ENCODE peak calls at places on chromosomes 1 and 21, in eight cellular contexts. One of them, this sample, is unnamed.
A peak's percentile ranks its signal among the peaks of the same experiment; 100 is the strongest.

GRCh38 chr1:35112668-35113067 is 33.5 kb downstream of the ZMYM1 start:
- DNase-seq in A549: no peak
- DNase-seq in HCT116: no peak
- DNase-seq in endothelial cell of umbilical vein: peak; percentile 9
- DNase-seq in K562: no peak
- DNase-seq in GM12878: no peak
- DNase-seq in H1: no peak
- DNase-seq in HepG2: no peak
- DNase-seq in this sample: no peak

GRCh38 chr1:206693592-206693991 is 8.9 kb downstream of the MAPKAPK2 start:
- DNase-seq in A549: no peak
- DNase-seq in HCT116: no peak
- DNase-seq in endothelial cell of umbilical vein: no peak
- DNase-seq in K562: no peak
- DNase-seq in GM12878: no peak
- DNase-seq in H1: no peak
- DNase-seq in HepG2: no peak
- DNase-seq in this sample: no peak

GRCh38 chr1:115794976-115795375 is 26.5 kb upstream of the CASQ2 start:
- DNase-seq in A549: no peak
- DNase-seq in HCT116: no peak
- DNase-seq in endothelial cell of umbilical vein: no peak
- DNase-seq in K562: no peak
- DNase-seq in GM12878: no peak
- DNase-seq in H1: no peak
- DNase-seq in HepG2: no peak
- DNase-seq in this sample: no peak

GRCh38 chr1:37958690-37959089 is 11.8 kb upstream of the INPP5B start:
- DNase-seq in A549: no peak
- DNase-seq in HCT116: no peak
- DNase-seq in endothelial cell of umbilical vein: no peak
- DNase-seq in K562: no peak
- DNase-seq in GM12878: no peak
- DNase-seq in H1: no peak
- DNase-seq in HepG2: no peak
- DNase-seq in this sample: no peak

GRCh38 chr1:222815367-222815765 is 527 bp downstream of the DISP1 start:
- DNase-seq in A549: peak; percentile 60
- DNase-seq in HCT116: no peak
- DNase-seq in endothelial cell of umbilical vein: no peak
- DNase-seq in K562: peak; percentile 20
- DNase-seq in GM12878: no peak
- DNase-seq in H1: no peak
- DNase-seq in HepG2: no peak
- DNase-seq in this sample: no peak

GRCh38 chr1:222038971-222039370 is 297.1 kb upstream of the DUSP10 start:
- DNase-seq in A549: no peak
- DNase-seq in HCT116: no peak
- DNase-seq in endothelial cell of umbilical vein: no peak
- DNase-seq in K562: no peak
- DNase-seq in GM12878: no peak
- DNase-seq in H1: no peak
- DNase-seq in HepG2: no peak
- DNase-seq in this sample: no peak

GRCh38 chr1:170590921-170591705 is 59.1 kb downstream of the GORAB start:
- DNase-seq in A549: no peak
- DNase-seq in HCT116: no peak
- DNase-seq in endothelial cell of umbilical vein: no peak
- DNase-seq in K562: no peak
- DNase-seq in GM12878: no peak
- DNase-seq in H1: no peak
- DNase-seq in HepG2: no peak
- DNase-seq in this sample: no peak

GRCh38 chr1:211349730-211350129 is 23.1 kb downstream of the TRAF5 start:
- DNase-seq in A549: no peak
- DNase-seq in HCT116: no peak
- DNase-seq in endothelial cell of umbilical vein: no peak
- DNase-seq in K562: no peak
- DNase-seq in GM12878: no peak
- DNase-seq in H1: no peak
- DNase-seq in HepG2: no peak
- DNase-seq in this sample: no peak

GRCh38 chr1:7551442-7551841 is 219.7 kb upstream of the VAMP3 start:
- DNase-seq in A549: no peak
- DNase-seq in HCT116: no peak
- DNase-seq in endothelial cell of umbilical vein: no peak
- DNase-seq in K562: no peak
- DNase-seq in GM12878: no peak
- DNase-seq in H1: no peak
- DNase-seq in HepG2: no peak
- DNase-seq in this sample: no peak

GRCh38 chr1:9798236-9799130 is 25.3 kb downstream of the CLSTN1 start:
- DNase-seq in A549: no peak
- DNase-seq in HCT116: no peak
- DNase-seq in endothelial cell of umbilical vein: no peak
- DNase-seq in K562: no peak
- DNase-seq in GM12878: no peak
- DNase-seq in H1: no peak
- DNase-seq in HepG2: no peak
- DNase-seq in this sample: no peak

GRCh38 chr1:9651565-9652378 is at the start of gene PIK3CD:
- DNase-seq in A549: no peak
- DNase-seq in HCT116: no peak
- DNase-seq in endothelial cell of umbilical vein: no peak
- DNase-seq in K562: no peak
- DNase-seq in GM12878: no peak
- DNase-seq in H1: no peak
- DNase-seq in HepG2: no peak
- DNase-seq in this sample: peak; percentile 76

GRCh38 chr1:40081874-40082273 is 15.2 kb downstream of the PPT1 start:
- DNase-seq in A549: no peak
- DNase-seq in HCT116: no peak
- DNase-seq in endothelial cell of umbilical vein: no peak
- DNase-seq in K562: no peak
- DNase-seq in GM12878: no peak
- DNase-seq in H1: no peak
- DNase-seq in HepG2: no peak
- DNase-seq in this sample: no peak
- TF ChIP-seq MAX in A549: no peak
- TF ChIP-seq MAX in HCT116: no peak
- TF ChIP-seq MAX in endothelial cell of umbilical vein: no peak
- TF ChIP-seq MAX in K562: no peak
- TF ChIP-seq MAX in GM12878: no peak
- TF ChIP-seq MAX in H1: no peak
- TF ChIP-seq MAX in HepG2: no peak
- TF ChIP-seq MAX in this sample: no peak

GRCh38 chr21:39168800-39169199 is 14.5 kb downstream of the PSMG1 start:
- DNase-seq in A549: no peak
- DNase-seq in HCT116: no peak
- DNase-seq in endothelial cell of umbilical vein: no peak
- DNase-seq in K562: no peak
- DNase-seq in GM12878: no peak
- DNase-seq in H1: no peak
- DNase-seq in HepG2: no peak
- DNase-seq in this sample: no peak
- TF ChIP-seq POLR2A in A549: no peak
- TF ChIP-seq POLR2A in HCT116: no peak
- TF ChIP-seq POLR2A in endothelial cell of umbilical vein: no peak
- TF ChIP-seq POLR2A in K562: no peak
- TF ChIP-seq POLR2A in GM12878: no peak
- TF ChIP-seq POLR2A in H1: no peak
- TF ChIP-seq POLR2A in HepG2: no peak
- TF ChIP-seq POLR2A in this sample: no peak

GRCh38 chr21:42164064-42164789 is 54.7 kb upstream of the ABCG1 start:
- DNase-seq in A549: no peak
- DNase-seq in HCT116: peak; percentile 29
- DNase-seq in endothelial cell of umbilical vein: peak; percentile 53
- DNase-seq in K562: peak; percentile 54
- DNase-seq in GM12878: no peak
- DNase-seq in H1: peak; percentile 7
- DNase-seq in HepG2: peak; percentile 24
- DNase-seq in this sample: peak; percentile 67
- TF ChIP-seq MAX in A549: no peak
- TF ChIP-seq MAX in HCT116: no peak
- TF ChIP-seq MAX in endothelial cell of umbilical vein: no peak
- TF ChIP-seq MAX in K562: no peak
- TF ChIP-seq MAX in GM12878: no peak
- TF ChIP-seq MAX in H1: no peak
- TF ChIP-seq MAX in HepG2: no peak
- TF ChIP-seq MAX in this sample: peak; percentile 31

GRCh38 chr1:147670319-147671003 is at the start of gene ACP6:
- DNase-seq in A549: peak; percentile 92
- DNase-seq in HCT116: peak; percentile 93
- DNase-seq in endothelial cell of umbilical vein: peak; percentile 97
- DNase-seq in K562: peak; percentile 80
- DNase-seq in GM12878: peak; percentile 72
- DNase-seq in H1: peak; percentile 91
- DNase-seq in HepG2: peak; percentile 94
- DNase-seq in this sample: peak; percentile 95
- TF ChIP-seq POLR2A in A549: peak; percentile 71
- TF ChIP-seq POLR2A in HCT116: peak; percentile 81
- TF ChIP-seq POLR2A in endothelial cell of umbilical vein: peak; percentile 45
- TF ChIP-seq POLR2A in K562: no peak
- TF ChIP-seq POLR2A in GM12878: no peak
- TF ChIP-seq POLR2A in H1: peak; percentile 52
- TF ChIP-seq POLR2A in HepG2: peak; percentile 80
- TF ChIP-seq POLR2A in this sample: no peak

This sample was measured in NB4.